ENCODE peak calls at places on chromosome 5, in five cellular contexts. W is lower lobe of right lung, Y is AG09309, R is IMR-90, O is BE2C. I is an unnamed sample.

GRCh38 chr5:148949871-148950863 is 112.7 kb downstream of the SH3TC2 start:
- DNase-seq in O (no peak), W (peak), Y (no peak), R (no peak), I (no peak)

GRCh38 chr5:121962943-121963342 is 1.2 kb downstream of the SRFBP1 start:
- DNase-seq in W (no peak), Y (no peak), R (peak), O (no peak), I (no peak)

GRCh38 chr5:31581498-31582099 is 49.5 kb downstream of the C5orf22 start:
- DNase-seq in O (peak), R (peak), Y (peak), W (no peak), I (peak)

GRCh38 chr5:93585054-93585751 is 2.2 kb downstream of the NR2F1 start:
- DNase-seq in Y (no peak), O (peak), W (no peak), R (no peak), I (peak)

GRCh38 chr5:147507480-147508126 is 2.3 kb downstream of the DPYSL3 start:
- DNase-seq in Y (no peak), O (peak), R (peak), W (no peak), I (peak)

GRCh38 chr5:74130141-74130897 is 504.3 kb downstream of the ARHGEF28 start:
- DNase-seq in W (no peak), R (no peak), Y (no peak), O (peak), I (no peak)

GRCh38 chr5:180135967-180136641 is 64.5 kb upstream of the RNF130 start:
- DNase-seq in Y (no peak), W (peak), O (no peak), R (no peak), I (no peak)

GRCh38 chr5:93497101-93497500 is 83.9 kb downstream of the NR2F1-AS1 start:
- DNase-seq in W (no peak), Y (no peak), R (peak), O (no peak), I (peak)

GRCh38 chr5:75992677-75993582 is 90.3 kb upstream of the SV2C start:
- DNase-seq in O (no peak), W (no peak), R (no peak), Y (no peak), I (no peak)

GRCh38 chr5:42005561-42006153 is 80.6 kb downstream of the FBXO4 start:
- DNase-seq in R (peak), W (no peak), O (no peak), Y (no peak), I (peak)

GRCh38 chr5:72305194-72306142 is 14.6 kb downstream of the MRPS27 start:
- DNase-seq in R (no peak), Y (no peak), O (no peak), W (no peak), I (no peak)

GRCh38 chr5:67992919-67993318 is 222.6 kb upstream of the PIK3R1 start:
- DNase-seq in Y (no peak), O (no peak), W (no peak), R (peak), I (peak)

GRCh38 chr5:2879701-2880100 is 128.2 kb upstream of the IRX2 start:
- DNase-seq in Y (no peak), R (no peak), O (no peak), W (no peak), I (no peak)

GRCh38 chr5:61735531-61735930 is 403.5 kb downstream of the ZSWIM6 start:
- DNase-seq in W (no peak), Y (peak), R (no peak), O (no peak), I (no peak)

GRCh38 chr5:145130996-145131395 is 704.1 kb downstream of the PRELID2 start:
- DNase-seq in W (no peak), R (no peak), O (no peak), Y (no peak), I (no peak)

GRCh38 chr5:137622850-137623249 is 113.0 kb downstream of the KLHL3 start:
- DNase-seq in R (no peak), W (peak), O (no peak), Y (no peak), I (no peak)

GRCh38 chr5:177429248-177430045 is 3.0 kb downstream of the GRK6 start:
- DNase-seq in O (no peak), Y (no peak), R (no peak), W (peak), I (no peak)

GRCh38 chr5:172144291-172144815 is 43.7 kb downstream of the STK10 start:
- DNase-seq in R (peak), Y (no peak), O (peak), W (no peak), I (no peak)

GRCh38 chr5:149735066-149735465 is 5.0 kb downstream of the PPARGC1B start:
- DNase-seq in W (no peak), Y (no peak), R (no peak), O (no peak), I (peak)

GRCh38 chr5:172403191-172403794 is 51.0 kb downstream of the SH3PXD2B start:
- DNase-seq in O (peak), W (no peak), Y (no peak), R (peak), I (peak)

I was measured in endothelial cell of umbilical vein.